ENCODE peak calls at places on chromosomes 1 and 21, in four cellular contexts. U, M, X and Q are unnamed samples.

GRCh38 chr1:179127163-179127895 is 45.5 kb downstream of the TOR3A start:
- DNase-seq in U (peak; percentile 77), M (no peak), X (no peak), Q (no peak)

GRCh38 chr1:244254467-244254866 is 197.2 kb downstream of the ADSS2 start:
- DNase-seq in U (no peak), M (no peak), X (no peak), Q (peak; percentile 46)

GRCh38 chr1:95369985-95370670 is 136.1 kb downstream of the RWDD3 start:
- DNase-seq in U (no peak), M (no peak), X (no peak), Q (no peak)

GRCh38 chr21:45039309-45040113 is 34.9 kb upstream of the ADARB1 start:
- DNase-seq in U (no peak), M (peak; percentile 53), X (no peak), Q (no peak)

GRCh38 chr1:157490337-157491165 is 61.8 kb downstream of the FCRL5 start:
- DNase-seq in U (peak; percentile 58), M (no peak), X (no peak), Q (peak; percentile 92)

GRCh38 chr1:208132287-208132882 is 111.8 kb downstream of the PLXNA2 start:
- DNase-seq in U (peak; percentile 64), M (peak; percentile 84), X (no peak), Q (peak; percentile 71)

GRCh38 chr21:16580661-16581060 is 850.9 kb downstream of the USP25 start:
- DNase-seq in U (no peak), M (no peak), X (no peak), Q (no peak)

GRCh38 chr1:30990594-30990993 is 74.9 kb downstream of the PUM1 start:
- DNase-seq in U (no peak), M (no peak), X (no peak), Q (no peak)

GRCh38 chr1:119116725-119117124 is 23.7 kb downstream of the WARS2 start:
- DNase-seq in U (peak; percentile 12), M (no peak), X (no peak), Q (no peak)

GRCh38 chr1:15005116-15005515 is 148.4 kb upstream of the TMEM51 start:
- DNase-seq in U (no peak), M (no peak), X (no peak), Q (no peak)

GRCh38 chr1:78464449-78464891 is 26.3 kb upstream of the PTGFR start:
- DNase-seq in U (no peak), M (no peak), X (no peak), Q (no peak)

GRCh38 chr1:52944566-52944965 is 17.5 kb downstream of the SCP2 start:
- DNase-seq in U (no peak), M (no peak), X (no peak), Q (no peak)

GRCh38 chr21:46128983-46129571 is 26.3 kb downstream of the FTCD start:
- DNase-seq in U (no peak), M (peak; percentile 71), X (no peak), Q (peak; percentile 84)

GRCh38 chr1:229553621-229554120 is 4.8 kb downstream of the ABCB10 start:
- DNase-seq in U (no peak), M (no peak), X (no peak), Q (no peak)

GRCh38 chr1:43267291-43267805 is 2.4 kb upstream of the TMEM125 start:
- DNase-seq in U (no peak), M (peak; percentile 43), X (no peak), Q (peak; percentile 31)

GRCh38 chr1:44775078-44775929 is at the start of gene RPS8:
- DNase-seq in U (peak; percentile 94), M (peak; percentile 95), X (peak; percentile 78), Q (peak; percentile 93)

DNA sequence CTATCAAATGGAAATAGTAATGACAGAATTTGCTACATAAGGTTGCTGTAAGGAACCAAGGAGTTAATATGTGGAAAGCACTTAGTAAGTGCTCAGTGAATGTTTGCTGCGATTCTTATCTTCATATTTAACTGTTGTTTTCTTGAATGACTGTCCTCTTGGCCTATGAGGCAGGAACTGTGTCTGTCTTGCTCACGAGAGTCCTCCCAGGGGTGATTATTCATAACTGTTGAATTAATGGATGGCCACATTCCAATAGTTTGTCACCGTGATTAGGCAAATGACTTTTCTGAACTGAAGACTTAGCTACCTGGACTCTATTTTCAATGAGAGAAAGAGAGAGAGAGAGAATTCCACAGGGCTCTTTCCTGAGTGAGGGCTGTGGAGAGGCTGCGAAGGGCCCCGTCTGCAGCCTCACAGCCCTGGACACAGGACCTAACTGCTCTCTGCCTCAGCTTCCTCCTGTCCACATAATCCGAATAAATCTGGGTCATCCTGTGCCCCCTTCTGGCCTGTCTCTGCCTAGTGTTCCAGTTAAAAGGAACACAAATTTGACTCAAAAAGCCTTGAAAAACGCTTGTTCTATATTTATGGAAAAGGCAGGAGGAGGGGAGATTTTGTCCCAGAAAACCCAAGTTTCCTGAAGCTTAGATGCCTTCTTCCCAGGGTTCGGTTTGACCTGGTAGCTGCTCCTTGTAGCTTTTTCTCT is 8.5 kb downstream of the EDN2 start:
- DNase-seq in U (no peak), M (no peak), X (no peak), Q (no peak)
- TF ChIP-seq CTCF in U (no peak), M (no peak), X (peak; percentile 2), Q (no peak)

GRCh38 chr1:183195146-183195571 is 9.1 kb downstream of the LAMC2 start:
- DNase-seq in U (peak; percentile 60), M (no peak), X (no peak), Q (no peak)

GRCh38 chr1:183194527-183195145 is 8.6 kb downstream of the LAMC2 start:
- DNase-seq in U (no peak), M (no peak), X (no peak), Q (no peak)

GRCh38 chr1:183186820-183187219 is 756 bp downstream of the LAMC2 start:
- DNase-seq in U (no peak), M (no peak), X (no peak), Q (no peak)

GRCh38 chr1:183185941-183186490 is at the start of gene LAMC2:
- DNase-seq in U (peak; percentile 46), M (peak; percentile 65), X (peak; percentile 88), Q (peak; percentile 91)

DNA sequence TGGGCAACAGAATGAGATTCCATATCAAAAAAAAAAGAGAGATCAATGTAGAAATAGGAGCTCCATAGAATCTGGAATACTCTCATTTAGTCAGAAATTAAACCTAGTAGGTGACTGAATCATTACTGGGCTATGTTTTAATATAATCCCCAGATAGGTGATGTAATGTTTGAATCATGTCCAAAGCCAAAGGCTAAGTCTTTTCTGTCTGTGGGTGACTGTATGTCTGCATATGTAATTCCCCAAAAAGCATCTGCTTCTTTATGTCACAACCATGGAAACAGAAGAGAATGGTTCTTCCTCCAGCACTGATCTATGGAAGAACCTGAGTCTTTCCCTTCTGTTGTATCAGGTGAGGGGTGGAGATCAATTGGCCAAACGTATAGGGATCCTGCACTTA is 5.8 kb downstream of the LAMC2 start:
- DNase-seq in U (peak; percentile 35), M (no peak), X (peak; percentile 61), Q (no peak)
- H3K4me3 ChIP-seq in U (no peak overlapping the region), M (no peak overlapping the region), X (no peak overlapping the region), Q (no peak overlapping the region)

GRCh38 chr1:204288061-204288588 is 71.6 kb downstream of the PLEKHA6 start:
- DNase-seq in U (no peak), M (peak; percentile 84), X (peak; percentile 63), Q (peak; percentile 55)
- TF ChIP-seq CTCF in U (no peak), M (no peak), X (no peak), Q (no peak)

GRCh38 chr1:65221638-65222421 is 73.8 kb downstream of the AK4 start:
- DNase-seq in U (no peak), M (no peak), X (no peak), Q (no peak)

GRCh38 chr1:65214340-65215027 is 66.5 kb downstream of the AK4 start:
- DNase-seq in U (no peak), M (no peak), X (no peak), Q (no peak)

GRCh38 chr1:65213271-65213905 is 65.4 kb downstream of the AK4 start:
- DNase-seq in U (no peak), M (no peak), X (no peak), Q (no peak)

DNA sequence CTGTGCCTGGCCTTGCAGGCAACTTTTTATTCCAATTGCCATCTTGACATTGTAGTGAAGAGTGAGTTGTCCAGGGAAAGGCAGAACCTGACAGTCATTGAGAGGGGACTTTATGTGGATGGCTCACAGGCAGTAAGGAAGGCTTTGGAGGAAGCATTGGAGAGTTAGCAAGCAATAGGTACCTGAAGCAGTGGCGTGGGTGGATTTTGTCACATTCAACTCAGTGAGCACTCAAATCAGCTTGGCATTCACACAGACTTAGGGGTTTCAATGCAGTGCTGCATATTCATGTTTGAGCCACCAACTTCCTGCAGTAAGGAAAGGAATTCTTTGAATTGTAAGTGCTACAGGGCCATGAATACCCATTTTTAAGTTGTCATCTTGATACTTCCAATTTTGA is 69.0 kb downstream of the AK4 start:
- DNase-seq in U (no peak), M (no peak), X (no peak), Q (no peak)
- H3K4me3 ChIP-seq in U (no peak overlapping the region), M (no peak overlapping the region), X (no peak overlapping the region), Q (no peak overlapping the region)

GRCh38 chr1:39159224-39160036 is 45.1 kb upstream of the MACF1 start:
- DNase-seq in U (peak; percentile 90), M (no peak), X (peak; percentile 69), Q (no peak)

GRCh38 chr1:39157304-39157703 is 47.2 kb upstream of the MACF1 start:
- DNase-seq in U (no peak), M (no peak), X (no peak), Q (no peak)

GRCh38 chr1:39154553-39155361 is 49.7 kb upstream of the MACF1 start:
- DNase-seq in U (peak; percentile 78), M (peak; percentile 74), X (no peak), Q (peak; percentile 87)

GRCh38 chr1:39160703-39161102 is 43.8 kb upstream of the MACF1 start:
- DNase-seq in U (no peak), M (no peak), X (no peak), Q (no peak)

GRCh38 chr1:39158330-39159086 is 46.0 kb upstream of the MACF1 start:
- DNase-seq in U (no peak), M (no peak), X (peak; percentile 64), Q (no peak)
- TF ChIP-seq CTCF in U (no peak), M (no peak), X (no peak), Q (no peak)

GRCh38 chr1:67736750-67737149 is 51.7 kb downstream of the GADD45A start:
- DNase-seq in U (no peak), M (no peak), X (no peak), Q (no peak)
- H3K4me3 ChIP-seq in U (no peak overlapping the region), M (no peak overlapping the region), X (no peak overlapping the region), Q (no peak overlapping the region)

DNA sequence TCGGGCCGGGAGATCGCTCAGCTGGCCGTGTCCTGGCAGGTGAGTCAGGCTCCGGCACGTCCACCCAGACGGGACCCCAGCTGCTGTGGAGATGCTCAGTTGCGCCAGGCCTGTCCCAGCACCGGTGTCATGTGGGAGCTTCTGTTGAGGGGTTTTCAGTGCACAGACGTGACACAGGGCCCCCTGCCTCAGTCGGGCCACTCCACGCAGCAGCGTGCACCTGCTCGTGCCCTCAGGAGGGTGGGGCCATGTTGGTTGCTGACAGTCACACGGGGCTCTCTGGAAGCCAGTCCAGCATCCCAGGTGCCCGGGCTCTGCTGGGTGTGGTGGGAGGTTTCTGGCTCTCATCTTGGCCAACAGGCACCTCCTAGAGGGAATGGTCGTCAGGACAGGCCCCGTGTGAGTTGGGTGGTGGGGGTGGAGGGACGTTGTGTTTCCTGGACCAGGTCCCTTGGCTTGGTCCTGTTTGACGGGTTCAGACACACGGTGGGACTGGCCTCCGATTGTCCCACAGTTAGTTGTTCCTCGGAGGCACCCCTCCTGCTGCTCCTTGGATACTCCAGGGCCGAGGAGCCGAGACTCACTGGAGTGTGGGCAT is 19.2 kb downstream of the ATAD3B start:
- DNase-seq in U (no peak), M (no peak), X (no peak), Q (no peak)
- TF ChIP-seq CTCF in U (no peak), M (no peak), X (no peak), Q (no peak)

GRCh38 chr1:184383772-184384323 is 3.0 kb upstream of the C1orf21 start:
- DNase-seq in U (no peak), M (no peak), X (no peak), Q (no peak)
- H3K4me3 ChIP-seq in U (no peak overlapping the region), M (no peak overlapping the region), X (no peak overlapping the region), Q (no peak overlapping the region)